ENCODE peak calls at places on chromosomes 4 and X, in ten cellular contexts. One of them, this sample, is unnamed.

GRCh38 chr4:54227261-54228063 is 1.6 kb upstream of the PDGFRA start:
- DNase-seq in A549: peak
- DNase-seq in ovary: peak
- DNase-seq in heart left ventricle: no peak
- DNase-seq in HCT116: no peak
- DNase-seq in suprapubic skin: no peak
- DNase-seq in body of pancreas: no peak
- DNase-seq in NB4: no peak
- DNase-seq in tibial nerve: no peak
- DNase-seq in adrenal gland: no peak
- DNase-seq in this sample: no peak

GRCh38 chrX:70454441-70455365 is 10.1 kb downstream of the DLG3 start:
- DNase-seq in A549: peak
- DNase-seq in ovary: peak
- DNase-seq in heart left ventricle: peak
- DNase-seq in HCT116: peak
- DNase-seq in suprapubic skin: no peak
- DNase-seq in body of pancreas: peak
- DNase-seq in NB4: peak
- DNase-seq in tibial nerve: peak
- DNase-seq in adrenal gland: peak
- DNase-seq in this sample: peak

GRCh38 chr4:42391981-42392380 is 5.3 kb upstream of the SHISA3 start:
- DNase-seq in A549: no peak
- DNase-seq in ovary: no peak
- DNase-seq in heart left ventricle: peak
- DNase-seq in HCT116: no peak
- DNase-seq in suprapubic skin: no peak
- DNase-seq in body of pancreas: no peak
- DNase-seq in NB4: no peak
- DNase-seq in tibial nerve: no peak
- DNase-seq in adrenal gland: peak
- DNase-seq in this sample: no peak

GRCh38 chr4:150280081-150280950 is 202.1 kb downstream of the DCLK2 start:
- DNase-seq in A549: no peak
- DNase-seq in ovary: no peak
- DNase-seq in heart left ventricle: no peak
- DNase-seq in HCT116: no peak
- DNase-seq in suprapubic skin: no peak
- DNase-seq in body of pancreas: no peak
- DNase-seq in NB4: peak
- DNase-seq in tibial nerve: no peak
- DNase-seq in adrenal gland: no peak
- DNase-seq in this sample: no peak

GRCh38 chr4:4667643-4668081 is 125.8 kb upstream of the STX18 start:
- DNase-seq in A549: no peak
- DNase-seq in ovary: no peak
- DNase-seq in heart left ventricle: no peak
- DNase-seq in HCT116: no peak
- DNase-seq in suprapubic skin: no peak
- DNase-seq in body of pancreas: no peak
- DNase-seq in NB4: no peak
- DNase-seq in tibial nerve: no peak
- DNase-seq in adrenal gland: no peak
- DNase-seq in this sample: no peak

GRCh38 chrX:683572-683971 is 53.0 kb downstream of the SHOX start:
- DNase-seq in A549: no peak
- DNase-seq in ovary: no peak
- DNase-seq in heart left ventricle: no peak
- DNase-seq in HCT116: no peak
- DNase-seq in suprapubic skin: no peak
- DNase-seq in body of pancreas: no peak
- DNase-seq in NB4: no peak
- DNase-seq in tibial nerve: no peak
- DNase-seq in adrenal gland: no peak
- DNase-seq in this sample: no peak

GRCh38 chrX:71846429-71846828 is 64.2 kb upstream of the NHSL2 start:
- DNase-seq in A549: no peak
- DNase-seq in ovary: no peak
- DNase-seq in heart left ventricle: no peak
- DNase-seq in HCT116: no peak
- DNase-seq in suprapubic skin: no peak
- DNase-seq in body of pancreas: no peak
- DNase-seq in NB4: no peak
- DNase-seq in tibial nerve: no peak
- DNase-seq in adrenal gland: no peak
- DNase-seq in this sample: no peak

GRCh38 chr4:155339588-155339987 is 37.2 kb downstream of the MAP9 start:
- DNase-seq in A549: peak
- DNase-seq in ovary: no peak
- DNase-seq in heart left ventricle: no peak
- DNase-seq in HCT116: no peak
- DNase-seq in suprapubic skin: no peak
- DNase-seq in body of pancreas: no peak
- DNase-seq in NB4: no peak
- DNase-seq in tibial nerve: no peak
- DNase-seq in adrenal gland: no peak
- DNase-seq in this sample: no peak

GRCh38 chrX:29470029-29470428 is 745.3 kb upstream of the MAGEB2 start:
- DNase-seq in A549: peak
- DNase-seq in ovary: no peak
- DNase-seq in heart left ventricle: no peak
- DNase-seq in HCT116: peak
- DNase-seq in suprapubic skin: no peak
- DNase-seq in body of pancreas: no peak
- DNase-seq in NB4: no peak
- DNase-seq in tibial nerve: no peak
- DNase-seq in adrenal gland: no peak
- DNase-seq in this sample: peak

GRCh38 chrX:73977542-73978169 is 326.3 kb upstream of the ZCCHC13 start:
- DNase-seq in A549: no peak
- DNase-seq in ovary: no peak
- DNase-seq in heart left ventricle: no peak
- DNase-seq in HCT116: no peak
- DNase-seq in suprapubic skin: no peak
- DNase-seq in body of pancreas: no peak
- DNase-seq in NB4: peak
- DNase-seq in tibial nerve: no peak
- DNase-seq in adrenal gland: no peak
- DNase-seq in this sample: no peak

GRCh38 chr4:15961778-15962510 is 1.0 kb downstream of the FGFBP2 start:
- DNase-seq in A549: no peak
- DNase-seq in ovary: no peak
- DNase-seq in heart left ventricle: no peak
- DNase-seq in HCT116: no peak
- DNase-seq in suprapubic skin: no peak
- DNase-seq in body of pancreas: no peak
- DNase-seq in NB4: no peak
- DNase-seq in tibial nerve: no peak
- DNase-seq in adrenal gland: no peak
- DNase-seq in this sample: no peak

GRCh38 chr4:166538491-166539005 is 665.5 kb downstream of the TLL1 start:
- DNase-seq in A549: no peak
- DNase-seq in ovary: no peak
- DNase-seq in heart left ventricle: no peak
- DNase-seq in HCT116: no peak
- DNase-seq in suprapubic skin: no peak
- DNase-seq in body of pancreas: no peak
- DNase-seq in NB4: no peak
- DNase-seq in tibial nerve: no peak
- DNase-seq in adrenal gland: no peak
- DNase-seq in this sample: no peak

GRCh38 chr4:185357733-185358440 is 37.8 kb downstream of the LRP2BP start:
- DNase-seq in A549: no peak
- DNase-seq in ovary: no peak
- DNase-seq in heart left ventricle: no peak
- DNase-seq in HCT116: no peak
- DNase-seq in suprapubic skin: no peak
- DNase-seq in body of pancreas: no peak
- DNase-seq in NB4: no peak
- DNase-seq in tibial nerve: no peak
- DNase-seq in adrenal gland: no peak
- DNase-seq in this sample: peak

GRCh38 chrX:150575415-150575814 is 7.0 kb downstream of the MTM1 start:
- DNase-seq in A549: peak
- DNase-seq in ovary: no peak
- DNase-seq in heart left ventricle: no peak
- DNase-seq in HCT116: peak
- DNase-seq in suprapubic skin: no peak
- DNase-seq in body of pancreas: no peak
- DNase-seq in NB4: no peak
- DNase-seq in tibial nerve: no peak
- DNase-seq in adrenal gland: no peak
- DNase-seq in this sample: no peak

GRCh38 chrX:39551748-39552147 is 546.0 kb downstream of the BCOR start:
- DNase-seq in A549: no peak
- DNase-seq in ovary: no peak
- DNase-seq in heart left ventricle: no peak
- DNase-seq in HCT116: no peak
- DNase-seq in suprapubic skin: no peak
- DNase-seq in body of pancreas: no peak
- DNase-seq in NB4: no peak
- DNase-seq in tibial nerve: no peak
- DNase-seq in adrenal gland: no peak
- DNase-seq in this sample: peak

GRCh38 chr4:97457253-97457652 is 686.0 kb downstream of the STPG2 start:
- DNase-seq in A549: no peak
- DNase-seq in ovary: no peak
- DNase-seq in heart left ventricle: no peak
- DNase-seq in HCT116: no peak
- DNase-seq in suprapubic skin: no peak
- DNase-seq in body of pancreas: no peak
- DNase-seq in NB4: no peak
- DNase-seq in tibial nerve: no peak
- DNase-seq in adrenal gland: no peak
- DNase-seq in this sample: no peak

GRCh38 chr4:26294904-26295303 is 25.9 kb upstream of the RBPJ start:
- DNase-seq in A549: no peak
- DNase-seq in ovary: no peak
- DNase-seq in heart left ventricle: no peak
- DNase-seq in HCT116: no peak
- DNase-seq in suprapubic skin: no peak
- DNase-seq in body of pancreas: no peak
- DNase-seq in NB4: no peak
- DNase-seq in tibial nerve: no peak
- DNase-seq in adrenal gland: no peak
- DNase-seq in this sample: no peak
- TF ChIP-seq POLR2A in A549: no peak
- TF ChIP-seq POLR2A in ovary: no peak
- TF ChIP-seq POLR2A in heart left ventricle: no peak
- TF ChIP-seq POLR2A in HCT116: no peak
- TF ChIP-seq POLR2A in suprapubic skin: no peak
- TF ChIP-seq POLR2A in body of pancreas: no peak
- TF ChIP-seq POLR2A in NB4: no peak
- TF ChIP-seq POLR2A in tibial nerve: no peak
- TF ChIP-seq POLR2A in adrenal gland: no peak
- TF ChIP-seq POLR2A in this sample: no peak

DNA sequence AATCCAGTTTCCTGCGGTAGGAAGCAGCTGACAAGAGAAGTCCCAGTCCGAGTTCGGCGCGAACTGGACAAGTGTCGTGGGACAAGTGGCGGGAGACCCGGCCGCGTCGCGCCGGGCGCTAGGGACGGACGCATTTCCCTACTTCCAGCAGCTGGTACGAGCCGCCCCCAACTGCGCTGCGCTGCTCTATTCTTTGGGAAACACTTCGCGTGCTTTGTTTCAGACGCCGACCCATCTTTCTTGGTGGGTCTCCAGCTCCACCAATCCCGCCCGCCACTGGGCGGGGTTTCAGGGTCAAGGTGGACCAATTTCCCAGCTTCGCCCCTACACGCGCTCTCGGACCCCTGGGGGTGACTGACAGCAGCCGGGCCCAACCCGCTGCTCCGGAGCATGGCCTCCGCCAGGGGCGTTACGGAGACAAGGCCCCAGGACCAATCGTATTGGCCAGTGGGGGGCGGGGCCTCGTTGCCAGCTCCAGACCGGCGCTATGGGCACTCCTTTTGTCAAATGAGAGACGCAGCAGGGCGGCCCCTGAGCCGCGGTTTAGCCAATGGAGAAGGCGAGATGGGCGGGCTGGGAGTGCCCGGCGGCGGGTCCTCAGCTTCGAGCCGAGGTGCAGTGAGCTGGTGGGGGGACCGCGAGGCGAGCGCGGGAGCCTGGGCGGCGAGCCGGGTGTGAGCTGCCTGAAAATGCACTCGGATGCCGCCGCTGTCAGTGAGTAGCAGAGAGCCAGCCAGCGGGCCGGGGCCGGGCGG is at the start of gene DCUN1D4:
- DNase-seq in A549: peak
- DNase-seq in ovary: peak
- DNase-seq in heart left ventricle: peak
- DNase-seq in HCT116: peak
- DNase-seq in suprapubic skin: peak
- DNase-seq in body of pancreas: peak
- DNase-seq in NB4: peak
- DNase-seq in tibial nerve: peak
- DNase-seq in adrenal gland: peak
- DNase-seq in this sample: peak
- TF ChIP-seq POLR2A in A549: peak
- TF ChIP-seq POLR2A in ovary: peak
- TF ChIP-seq POLR2A in heart left ventricle: peak
- TF ChIP-seq POLR2A in HCT116: no peak
- TF ChIP-seq POLR2A in suprapubic skin: peak
- TF ChIP-seq POLR2A in body of pancreas: peak
- TF ChIP-seq POLR2A in NB4: peak
- TF ChIP-seq POLR2A in tibial nerve: peak
- TF ChIP-seq POLR2A in adrenal gland: peak
- TF ChIP-seq POLR2A in this sample: peak

DNA sequence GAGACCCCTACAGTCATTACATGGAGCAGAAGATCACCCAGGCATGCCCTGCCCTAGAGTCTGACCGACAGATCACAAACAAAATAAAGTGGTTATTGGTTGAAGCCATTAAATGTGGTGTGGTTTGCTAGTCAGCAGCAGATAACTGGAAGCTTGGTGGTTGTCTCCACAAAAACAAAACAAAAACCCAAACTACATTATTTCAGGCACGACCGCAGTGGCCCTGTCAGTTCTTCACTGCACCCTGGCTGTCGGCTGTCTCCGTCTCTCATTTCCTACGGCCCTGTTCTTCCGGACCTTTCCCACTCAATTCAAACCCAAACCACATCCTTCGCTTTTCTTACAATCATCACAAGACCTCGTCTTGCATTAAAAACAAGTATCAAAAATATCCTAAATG is 521.3 kb upstream of the ZFP42 start:
- DNase-seq in A549: no peak
- DNase-seq in ovary: no peak
- DNase-seq in heart left ventricle: no peak
- DNase-seq in HCT116: no peak
- DNase-seq in suprapubic skin: no peak
- DNase-seq in body of pancreas: no peak
- DNase-seq in NB4: no peak
- DNase-seq in tibial nerve: no peak
- DNase-seq in adrenal gland: no peak
- DNase-seq in this sample: no peak
- TF ChIP-seq POLR2A in A549: no peak
- TF ChIP-seq POLR2A in ovary: no peak
- TF ChIP-seq POLR2A in heart left ventricle: no peak
- TF ChIP-seq POLR2A in HCT116: no peak
- TF ChIP-seq POLR2A in suprapubic skin: no peak
- TF ChIP-seq POLR2A in body of pancreas: no peak
- TF ChIP-seq POLR2A in NB4: no peak
- TF ChIP-seq POLR2A in tibial nerve: no peak
- TF ChIP-seq POLR2A in adrenal gland: no peak
- TF ChIP-seq POLR2A in this sample: no peak

GRCh38 chr4:173252024-173252935 is 81.9 kb downstream of the HMGB2 start:
- DNase-seq in A549: peak
- DNase-seq in ovary: peak
- DNase-seq in heart left ventricle: peak
- DNase-seq in HCT116: peak
- DNase-seq in suprapubic skin: no peak
- DNase-seq in body of pancreas: peak
- DNase-seq in NB4: peak
- DNase-seq in tibial nerve: peak
- DNase-seq in adrenal gland: peak
- DNase-seq in this sample: no peak
- TF ChIP-seq POLR2A in A549: no peak
- TF ChIP-seq POLR2A in ovary: no peak
- TF ChIP-seq POLR2A in heart left ventricle: no peak
- TF ChIP-seq POLR2A in HCT116: no peak
- TF ChIP-seq POLR2A in suprapubic skin: no peak
- TF ChIP-seq POLR2A in body of pancreas: peak
- TF ChIP-seq POLR2A in NB4: no peak
- TF ChIP-seq POLR2A in tibial nerve: no peak
- TF ChIP-seq POLR2A in adrenal gland: no peak
- TF ChIP-seq POLR2A in this sample: no peak